ENCODE peak calls at places on chromosome 1, in six cellular contexts. W, Z, O, L, S and I are unnamed samples.

GRCh38 chr1:33763406-33763805 is 100.5 kb upstream of the HMGB4 start:
- DNase-seq in W (no peak), Z (peak), O (no peak), L (no peak), S (peak), I (no peak)

GRCh38 chr1:152459596-152460528 is 45.8 kb upstream of the CRNN start:
- DNase-seq in W (peak), Z (peak), O (peak), L (peak), S (peak), I (peak)

GRCh38 chr1:158951956-158952355 is 20.6 kb downstream of the PYHIN1 start:
- DNase-seq in W (no peak), Z (no peak), O (peak), L (no peak), S (no peak), I (no peak)

GRCh38 chr1:24640288-24640687 is 2.8 kb upstream of the SRRM1 start:
- DNase-seq in W (peak), Z (no peak), O (no peak), L (peak), S (no peak), I (no peak)

GRCh38 chr1:966603-967295 is 467 bp downstream of the PLEKHN1 start:
- DNase-seq in W (peak), Z (peak), O (peak), L (peak), S (peak), I (peak)

GRCh38 chr1:113415256-113416189 is 25.2 kb downstream of the MAGI3 start:
- DNase-seq in W (no peak), Z (peak), O (no peak), L (no peak), S (no peak), I (no peak)

GRCh38 chr1:16172964-16173446 is 17.1 kb upstream of the EPHA2 start:
- DNase-seq in W (peak), Z (peak), O (no peak), L (no peak), S (peak), I (no peak)

GRCh38 chr1:110339427-110340206 is 440 bp downstream of the RBM15 start:
- DNase-seq in W (peak), Z (peak), O (peak), L (peak), S (peak), I (peak)

GRCh38 chr1:151158751-151159251 is 2.4 kb downstream of the TNFAIP8L2 start:
- DNase-seq in W (no peak), Z (no peak), O (no peak), L (no peak), S (no peak), I (no peak)

GRCh38 chr1:235737751-235738150 is 88.2 kb upstream of the GNG4 start:
- DNase-seq in W (no peak), Z (no peak), O (no peak), L (no peak), S (no peak), I (no peak)

GRCh38 chr1:18144921-18145699 is 37.5 kb downstream of the IGSF21 start:
- DNase-seq in W (no peak), Z (peak), O (no peak), L (no peak), S (no peak), I (no peak)

GRCh38 chr1:30756545-30757195 is 904 bp downstream of the LAPTM5 start:
- DNase-seq in W (peak), Z (peak), O (no peak), L (peak), S (peak), I (peak)

GRCh38 chr1:62395291-62395690 is 41.6 kb upstream of the USP1 start:
- DNase-seq in W (no peak), Z (no peak), O (no peak), L (no peak), S (no peak), I (peak)

GRCh38 chr1:76868916-76869315 is 1.6 kb downstream of the ST6GALNAC5 start:
- DNase-seq in W (peak), Z (no peak), O (no peak), L (no peak), S (no peak), I (no peak)

GRCh38 chr1:167198518-167199133 is 22.1 kb upstream of the POU2F1 start:
- DNase-seq in W (no peak), Z (no peak), O (no peak), L (no peak), S (no peak), I (no peak)

GRCh38 chr1:61743716-61744620 is 1.7 kb downstream of the PATJ start:
- DNase-seq in W (no peak), Z (no peak), O (no peak), L (no peak), S (peak), I (no peak)